ENCODE peak calls at places on chromosomes 11 and 22, in six cellular contexts. One of them, this sample, is unnamed.

GRCh38 chr11:134517115-134517514 is 105.1 kb upstream of the B3GAT1 start:
- DNase-seq in A549: no peak
- DNase-seq in K562: no peak
- DNase-seq in HEK293T: no peak
- DNase-seq in GM12878: no peak
- DNase-seq in IMR-90: no peak
- DNase-seq in this sample: no peak

GRCh38 chr22:36162127-36163034 is 1.8 kb upstream of the APOL3 start:
- DNase-seq in A549: no peak
- DNase-seq in K562: no peak
- DNase-seq in HEK293T: no peak
- DNase-seq in GM12878: peak
- DNase-seq in IMR-90: no peak
- DNase-seq in this sample: no peak

GRCh38 chr11:116649268-116649667 is 123.5 kb downstream of the BUD13 start:
- DNase-seq in A549: no peak
- DNase-seq in K562: no peak
- DNase-seq in HEK293T: no peak
- DNase-seq in GM12878: no peak
- DNase-seq in IMR-90: no peak
- DNase-seq in this sample: no peak

GRCh38 chr22:48709453-48709852 is 1118.2 kb downstream of the BRD1 start:
- DNase-seq in A549: no peak
- DNase-seq in K562: no peak
- DNase-seq in HEK293T: no peak
- DNase-seq in GM12878: no peak
- DNase-seq in IMR-90: no peak
- DNase-seq in this sample: no peak

GRCh38 chr11:110097459-110098012 is 4.3 kb downstream of the ZC3H12C start:
- DNase-seq in A549: peak
- DNase-seq in K562: no peak
- DNase-seq in HEK293T: no peak
- DNase-seq in GM12878: no peak
- DNase-seq in IMR-90: peak
- DNase-seq in this sample: no peak

GRCh38 chr11:76316726-76317125 is 64.2 kb downstream of the THAP12 start:
- DNase-seq in A549: no peak
- DNase-seq in K562: no peak
- DNase-seq in HEK293T: no peak
- DNase-seq in GM12878: no peak
- DNase-seq in IMR-90: no peak
- DNase-seq in this sample: no peak

GRCh38 chr11:130133716-130134115 is 25.9 kb upstream of the ST14 start:
- DNase-seq in A549: no peak
- DNase-seq in K562: no peak
- DNase-seq in HEK293T: no peak
- DNase-seq in GM12878: no peak
- DNase-seq in IMR-90: no peak
- DNase-seq in this sample: no peak

GRCh38 chr11:114598461-114598860 is 2.9 kb upstream of the NXPE4 start:
- DNase-seq in A549: no peak
- DNase-seq in K562: no peak
- DNase-seq in HEK293T: no peak
- DNase-seq in GM12878: no peak
- DNase-seq in IMR-90: no peak
- DNase-seq in this sample: no peak

GRCh38 chr22:19882446-19883381 is 28.0 kb upstream of the GNB1L start:
- DNase-seq in A549: no peak
- DNase-seq in K562: no peak
- DNase-seq in HEK293T: no peak
- DNase-seq in GM12878: no peak
- DNase-seq in IMR-90: no peak
- DNase-seq in this sample: no peak

GRCh38 chr22:47012589-47013365 is 250.3 kb downstream of the TBC1D22A start:
- DNase-seq in A549: no peak
- DNase-seq in K562: peak
- DNase-seq in HEK293T: no peak
- DNase-seq in GM12878: no peak
- DNase-seq in IMR-90: peak
- DNase-seq in this sample: peak

GRCh38 chr11:57679396-57679795 is 11.5 kb downstream of the ZDHHC5 start:
- DNase-seq in A549: no peak
- DNase-seq in K562: no peak
- DNase-seq in HEK293T: no peak
- DNase-seq in GM12878: no peak
- DNase-seq in IMR-90: no peak
- DNase-seq in this sample: no peak

GRCh38 chr11:57675176-57675941 is 7.4 kb downstream of the ZDHHC5 start:
- DNase-seq in A549: no peak
- DNase-seq in K562: no peak
- DNase-seq in HEK293T: no peak
- DNase-seq in GM12878: no peak
- DNase-seq in IMR-90: no peak
- DNase-seq in this sample: no peak

GRCh38 chr11:57680552-57680874 is 12.6 kb downstream of the ZDHHC5 start:
- DNase-seq in A549: no peak
- DNase-seq in K562: no peak
- DNase-seq in HEK293T: no peak
- DNase-seq in GM12878: no peak
- DNase-seq in IMR-90: peak
- DNase-seq in this sample: no peak

DNA sequence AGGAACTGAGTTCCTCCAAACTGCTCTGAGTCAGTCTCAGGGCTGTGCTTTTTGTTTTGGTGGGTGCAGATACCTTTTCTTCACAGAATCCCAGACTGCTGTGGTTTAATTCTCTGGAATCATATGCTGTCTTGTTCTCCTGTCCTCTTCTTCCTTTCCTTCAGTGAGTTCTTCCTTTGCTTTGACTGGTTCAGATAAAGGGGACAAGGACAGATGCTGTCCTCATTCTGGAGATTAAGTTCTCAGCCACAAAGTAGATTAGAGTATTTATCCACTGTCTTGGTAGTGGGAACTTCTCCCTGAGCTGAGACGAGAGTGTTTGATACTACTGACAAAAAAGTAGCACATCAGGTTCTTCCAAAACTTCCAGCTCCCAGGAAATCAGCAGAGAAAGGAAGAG is 13.3 kb downstream of the ZDHHC5 start:
- DNase-seq in A549: no peak
- DNase-seq in K562: no peak
- DNase-seq in HEK293T: no peak
- DNase-seq in GM12878: no peak
- DNase-seq in IMR-90: no peak
- DNase-seq in this sample: no peak
- TF ChIP-seq BHLHE40 in A549: no peak
- TF ChIP-seq BHLHE40 in K562: no peak
- TF ChIP-seq BHLHE40 in HEK293T: no peak
- TF ChIP-seq BHLHE40 in GM12878: no peak
- TF ChIP-seq BHLHE40 in IMR-90: no peak
- TF ChIP-seq BHLHE40 in this sample: no peak

GRCh38 chr22:23246982-23247766 is 66.9 kb downstream of the BCR start:
- DNase-seq in A549: no peak
- DNase-seq in K562: no peak
- DNase-seq in HEK293T: no peak
- DNase-seq in GM12878: no peak
- DNase-seq in IMR-90: no peak
- DNase-seq in this sample: peak
- TF ChIP-seq BHLHE40 in A549: no peak
- TF ChIP-seq BHLHE40 in K562: no peak
- TF ChIP-seq BHLHE40 in HEK293T: no peak
- TF ChIP-seq BHLHE40 in GM12878: no peak
- TF ChIP-seq BHLHE40 in IMR-90: no peak
- TF ChIP-seq BHLHE40 in this sample: no peak

GRCh38 chr11:70796601-70797000 is 398.3 kb downstream of the CTTN start:
- DNase-seq in A549: peak
- DNase-seq in K562: peak
- DNase-seq in HEK293T: no peak
- DNase-seq in GM12878: no peak
- DNase-seq in IMR-90: no peak
- DNase-seq in this sample: no peak

GRCh38 chr11:70786021-70786665 is 387.8 kb downstream of the CTTN start:
- DNase-seq in A549: no peak
- DNase-seq in K562: no peak
- DNase-seq in HEK293T: no peak
- DNase-seq in GM12878: no peak
- DNase-seq in IMR-90: no peak
- DNase-seq in this sample: no peak

GRCh38 chr11:70788247-70789022 is 390.1 kb downstream of the CTTN start:
- DNase-seq in A549: peak
- DNase-seq in K562: no peak
- DNase-seq in HEK293T: no peak
- DNase-seq in GM12878: no peak
- DNase-seq in IMR-90: peak
- DNase-seq in this sample: no peak

GRCh38 chr11:70785372-70785771 is 387.0 kb downstream of the CTTN start:
- DNase-seq in A549: no peak
- DNase-seq in K562: no peak
- DNase-seq in HEK293T: no peak
- DNase-seq in GM12878: no peak
- DNase-seq in IMR-90: no peak
- DNase-seq in this sample: no peak

DNA sequence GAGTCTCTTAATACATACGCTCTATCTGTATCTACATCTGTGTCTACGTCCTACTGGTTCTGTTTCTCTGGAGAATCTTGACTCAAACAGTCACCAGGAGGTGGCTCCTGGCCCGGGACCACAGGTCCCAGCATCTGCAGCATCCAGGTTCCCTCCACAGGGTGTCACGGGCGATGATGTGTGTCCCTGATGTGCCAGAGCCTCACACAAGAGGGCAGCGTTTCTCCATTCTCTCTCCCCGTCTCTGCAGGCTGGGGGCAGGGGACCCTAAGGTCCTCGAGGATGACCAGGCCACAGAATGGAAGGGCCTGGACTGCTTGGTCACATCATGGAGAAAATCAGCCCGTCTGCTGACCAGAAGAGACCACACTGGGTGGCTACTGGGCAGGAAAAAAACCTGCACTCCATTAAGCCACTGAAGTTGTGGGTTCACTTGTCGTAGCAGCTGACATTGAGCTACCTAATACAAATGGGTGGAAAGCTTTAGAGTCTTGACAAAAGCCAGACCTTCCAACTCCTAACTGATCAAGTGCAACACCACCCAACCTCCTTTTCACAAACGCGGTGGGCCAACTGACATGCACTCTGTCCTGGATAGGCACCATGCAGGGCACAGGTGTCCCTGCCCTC is 392.5 kb downstream of the CTTN start:
- DNase-seq in A549: no peak
- DNase-seq in K562: no peak
- DNase-seq in HEK293T: no peak
- DNase-seq in GM12878: no peak
- DNase-seq in IMR-90: no peak
- DNase-seq in this sample: no peak
- TF ChIP-seq BHLHE40 in A549: no peak
- TF ChIP-seq BHLHE40 in K562: no peak
- TF ChIP-seq BHLHE40 in HEK293T: no peak
- TF ChIP-seq BHLHE40 in GM12878: no peak
- TF ChIP-seq BHLHE40 in IMR-90: no peak
- TF ChIP-seq BHLHE40 in this sample: no peak

GRCh38 chr11:112280268-112281126 is 19.8 kb upstream of the PLET1 start:
- DNase-seq in A549: peak
- DNase-seq in K562: peak
- DNase-seq in HEK293T: peak
- DNase-seq in GM12878: peak
- DNase-seq in IMR-90: peak
- DNase-seq in this sample: peak
- TF ChIP-seq BHLHE40 in A549: no peak
- TF ChIP-seq BHLHE40 in K562: peak
- TF ChIP-seq BHLHE40 in HEK293T: no peak
- TF ChIP-seq BHLHE40 in GM12878: no peak
- TF ChIP-seq BHLHE40 in IMR-90: no peak
- TF ChIP-seq BHLHE40 in this sample: no peak

GRCh38 chr11:31943056-31943780 is 132.1 kb upstream of the PAX6 start:
- DNase-seq in A549: no peak
- DNase-seq in K562: no peak
- DNase-seq in HEK293T: no peak
- DNase-seq in GM12878: peak
- DNase-seq in IMR-90: no peak
- DNase-seq in this sample: no peak

GRCh38 chr11:31947051-31947450 is 135.9 kb upstream of the PAX6 start:
- DNase-seq in A549: no peak
- DNase-seq in K562: no peak
- DNase-seq in HEK293T: no peak
- DNase-seq in GM12878: no peak
- DNase-seq in IMR-90: no peak
- DNase-seq in this sample: no peak
- TF ChIP-seq BHLHE40 in A549: no peak
- TF ChIP-seq BHLHE40 in K562: no peak
- TF ChIP-seq BHLHE40 in HEK293T: no peak
- TF ChIP-seq BHLHE40 in GM12878: no peak
- TF ChIP-seq BHLHE40 in IMR-90: no peak
- TF ChIP-seq BHLHE40 in this sample: no peak

GRCh38 chr11:128339721-128340271 is 247.6 kb downstream of the ETS1 start:
- DNase-seq in A549: no peak
- DNase-seq in K562: no peak
- DNase-seq in HEK293T: no peak
- DNase-seq in GM12878: no peak
- DNase-seq in IMR-90: no peak
- DNase-seq in this sample: no peak

GRCh38 chr11:128343134-128343514 is 244.2 kb downstream of the ETS1 start:
- DNase-seq in A549: no peak
- DNase-seq in K562: no peak
- DNase-seq in HEK293T: no peak
- DNase-seq in GM12878: no peak
- DNase-seq in IMR-90: no peak
- DNase-seq in this sample: no peak

GRCh38 chr11:128342511-128343133 is 244.7 kb downstream of the ETS1 start:
- DNase-seq in A549: peak
- DNase-seq in K562: no peak
- DNase-seq in HEK293T: no peak
- DNase-seq in GM12878: peak
- DNase-seq in IMR-90: peak
- DNase-seq in this sample: peak

GRCh38 chr11:128341767-128342318 is 245.5 kb downstream of the ETS1 start:
- DNase-seq in A549: no peak
- DNase-seq in K562: no peak
- DNase-seq in HEK293T: no peak
- DNase-seq in GM12878: no peak
- DNase-seq in IMR-90: no peak
- DNase-seq in this sample: no peak

GRCh38 chr11:128341280-128341679 is 246.1 kb downstream of the ETS1 start:
- DNase-seq in A549: no peak
- DNase-seq in K562: no peak
- DNase-seq in HEK293T: no peak
- DNase-seq in GM12878: no peak
- DNase-seq in IMR-90: no peak
- DNase-seq in this sample: no peak
- TF ChIP-seq BHLHE40 in A549: no peak
- TF ChIP-seq BHLHE40 in K562: no peak
- TF ChIP-seq BHLHE40 in HEK293T: no peak
- TF ChIP-seq BHLHE40 in GM12878: no peak
- TF ChIP-seq BHLHE40 in IMR-90: no peak
- TF ChIP-seq BHLHE40 in this sample: no peak